ENCODE peak calls at places on chromosomes 6 and 20, in ten cellular contexts. V is GM06990; D is CD8-positive, alpha-beta T cell; S is PC-3; W is keratinocyte; F is CD4-positive, alpha-beta T cell; L is lower lobe of right lung; R is progenitor cell of endocrine pancreas; T is astrocyte; I is hepatocyte. Z is an unnamed sample.

GRCh38 chr6:43858161-43859153 is 88.4 kb downstream of the VEGFA start:
- DNase-seq in R (no peak), V (no peak), F (no peak), S (no peak), D (no peak), L (no peak), T (no peak), W (no peak), I (no peak), Z (no peak)

GRCh38 chr6:159487636-159488035 is 205.4 kb downstream of the SOD2 start:
- DNase-seq in T (peak), I (no peak), L (no peak), D (no peak), S (no peak), R (no peak), W (no peak), F (no peak), V (no peak), Z (no peak)

GRCh38 chr6:112245511-112246203 is 8.7 kb downstream of the LAMA4 start:
- DNase-seq in I (no peak), F (no peak), D (no peak), T (peak), R (no peak), W (no peak), L (no peak), S (no peak), V (no peak), Z (no peak)

GRCh38 chr6:105459049-105459448 is 56.2 kb upstream of the PREP start:
- DNase-seq in R (no peak), W (peak), D (peak), L (no peak), S (peak), F (no peak), V (peak), I (no peak), T (peak), Z (no peak)

GRCh38 chr6:43823879-43824740 is 54.1 kb downstream of the VEGFA start:
- DNase-seq in V (no peak), I (peak), L (peak), D (no peak), T (no peak), W (no peak), R (no peak), S (no peak), F (no peak), Z (no peak)

GRCh38 chr6:27668442-27669275 is 195.8 kb upstream of the ZNF184 start:
- DNase-seq in V (peak), F (no peak), L (no peak), T (peak), I (peak), R (no peak), S (peak), D (no peak), W (peak), Z (no peak)

GRCh38 chr20:51339721-51340450 is 202.6 kb downstream of the NFATC2 start:
- DNase-seq in L (no peak), R (no peak), W (no peak), V (no peak), S (no peak), I (no peak), F (no peak), D (no peak), T (peak), Z (no peak)

GRCh38 chr20:37202267-37202943 is 23.1 kb upstream of the MROH8 start:
- DNase-seq in F (peak), I (peak), T (peak), S (peak), W (peak), R (no peak), D (no peak), L (no peak), V (no peak), Z (no peak)

GRCh38 chr20:53080969-53081871 is 109.1 kb downstream of the TSHZ2 start:
- DNase-seq in R (no peak), F (no peak), I (peak), V (no peak), L (peak), S (peak), T (peak), D (no peak), W (peak), Z (no peak)

GRCh38 chr6:16544006-16544405 is 217.3 kb downstream of the ATXN1 start:
- DNase-seq in F (no peak), I (no peak), W (no peak), R (no peak), S (no peak), T (peak), V (no peak), D (no peak), L (no peak), Z (no peak)

GRCh38 chr20:57939499-57939898 is 229.7 kb upstream of the PMEPA1 start:
- DNase-seq in T (no peak), I (no peak), W (no peak), L (no peak), S (peak), F (no peak), D (no peak), R (no peak), V (no peak), Z (no peak)

GRCh38 chr20:39069976-39070375 is 107.8 kb downstream of the DHX35 start:
- DNase-seq in R (no peak), I (no peak), L (no peak), F (no peak), V (no peak), S (no peak), W (peak), D (no peak), T (no peak), Z (no peak)

GRCh38 chr20:33770005-33770404 is 38.2 kb downstream of the ZNF341 start:
- DNase-seq in L (no peak), R (no peak), T (no peak), F (no peak), I (no peak), W (no peak), D (no peak), V (no peak), S (no peak), Z (no peak)

GRCh38 chr20:11790047-11790446 is 127.6 kb upstream of the BTBD3 start:
- DNase-seq in S (peak), I (no peak), T (no peak), R (no peak), W (no peak), D (no peak), L (no peak), F (no peak), V (no peak), Z (no peak)

GRCh38 chr20:38343107-38343797 is 3.0 kb upstream of the LBP start:
- DNase-seq in R (no peak), T (no peak), V (no peak), I (peak), S (no peak), F (no peak), D (no peak), W (no peak), L (no peak), Z (no peak)

GRCh38 chr6:167402195-167402686 is 77.4 kb downstream of the TTLL2 start:
- DNase-seq in V (no peak), D (no peak), L (no peak), F (no peak), S (no peak), T (no peak), I (no peak), W (no peak), R (no peak), Z (no peak)

GRCh38 chr6:71079707-71080106 is 122.8 kb upstream of the B3GAT2 start:
- DNase-seq in F (no peak), I (no peak), V (no peak), D (no peak), S (no peak), R (no peak), W (no peak), T (peak), L (no peak), Z (no peak)

GRCh38 chr6:6704423-6705060 is 116.0 kb downstream of the LY86 start:
- DNase-seq in R (no peak), V (no peak), W (no peak), F (no peak), T (no peak), L (no peak), I (no peak), S (no peak), D (no peak), Z (no peak)

GRCh38 chr6:20574355-20574754 is 40.1 kb downstream of the CDKAL1 start:
- DNase-seq in L (no peak), T (no peak), V (no peak), D (no peak), R (no peak), I (no peak), W (no peak), S (no peak), F (no peak), Z (no peak)

GRCh38 chr20:20711413-20711812 is 1.0 kb downstream of the RALGAPA2 start:
- DNase-seq in S (no peak), I (peak), F (no peak), T (no peak), V (no peak), L (no peak), R (no peak), W (no peak), D (peak), Z (peak)

GRCh38 chr6:111890981-111891380 is 17.7 kb upstream of the FYN start:
- DNase-seq in L (no peak), V (no peak), F (no peak), W (no peak), S (no peak), I (no peak), T (no peak), D (no peak), R (no peak), Z (no peak)

GRCh38 chr20:48521121-48521520 is 306.7 kb downstream of the PREX1 start:
- DNase-seq in S (no peak), L (no peak), F (no peak), I (no peak), D (no peak), R (no peak), W (no peak), V (no peak), T (no peak), Z (no peak)

GRCh38 chr20:6007094-6007528 is 46.7 kb downstream of the LRRN4 start:
- DNase-seq in S (peak), W (no peak), D (no peak), V (no peak), F (no peak), R (no peak), I (no peak), T (no peak), L (no peak), Z (no peak)

GRCh38 chr20:49186535-49187329 is 1.4 kb downstream of the STAU1 start:
- DNase-seq in L (peak), T (peak), F (peak), W (no peak), S (peak), D (peak), I (peak), V (no peak), R (no peak), Z (peak)

GRCh38 chr6:41702089-41702745 is 33.2 kb downstream of the TFEB start:
- DNase-seq in D (no peak), V (no peak), I (no peak), S (no peak), L (no peak), W (no peak), T (no peak), R (no peak), F (no peak), Z (no peak)

GRCh38 chr6:39411465-39411864 is 89.0 kb upstream of the KCNK16 start:
- DNase-seq in S (peak), F (no peak), T (peak), V (no peak), R (no peak), I (no peak), D (no peak), W (no peak), L (no peak), Z (no peak)

GRCh38 chr6:34237722-34238506 is 1.2 kb downstream of the HMGA1 start:
- DNase-seq in T (no peak), L (peak), R (peak), D (peak), W (no peak), I (peak), S (peak), F (peak), V (peak), Z (peak)

GRCh38 chr6:38212579-38212978 is 393.1 kb downstream of the ZFAND3 start:
- DNase-seq in F (no peak), D (no peak), I (no peak), S (no peak), T (peak), W (no peak), V (no peak), R (peak), L (no peak), Z (no peak)

GRCh38 chr20:47464380-47465101 is 37.1 kb upstream of the NCOA3 start:
- DNase-seq in L (no peak), T (peak), I (peak), V (no peak), F (no peak), S (peak), W (peak), R (no peak), D (no peak), Z (no peak)

GRCh38 chr6:156976144-156977088 is 199.2 kb downstream of the ARID1B start:
- DNase-seq in R (no peak), I (no peak), L (no peak), T (peak), W (no peak), V (no peak), F (no peak), D (no peak), S (no peak), Z (no peak)

GRCh38 chr6:100905067-100905466 is 23.9 kb upstream of the ASCC3 start:
- DNase-seq in D (no peak), T (no peak), F (no peak), L (no peak), W (no peak), I (no peak), R (no peak), V (no peak), S (no peak), Z (no peak)

GRCh38 chr6:31619805-31620585 is 520 bp upstream of the PRRC2A start:
- DNase-seq in W (peak), V (peak), D (peak), T (peak), L (peak), I (peak), S (peak), F (peak), R (peak), Z (peak)

GRCh38 chr20:62832951-62833391 is 16.1 kb downstream of the COL9A3 start:
- DNase-seq in W (no peak), I (no peak), S (no peak), T (no peak), R (no peak), L (no peak), V (peak), D (no peak), F (no peak), Z (no peak)

GRCh38 chr6:91149914-91150674 is 563.2 kb upstream of the MAP3K7 start:
- DNase-seq in L (no peak), S (no peak), W (no peak), D (no peak), T (peak), V (no peak), F (no peak), I (no peak), R (no peak), Z (no peak)

DNA sequence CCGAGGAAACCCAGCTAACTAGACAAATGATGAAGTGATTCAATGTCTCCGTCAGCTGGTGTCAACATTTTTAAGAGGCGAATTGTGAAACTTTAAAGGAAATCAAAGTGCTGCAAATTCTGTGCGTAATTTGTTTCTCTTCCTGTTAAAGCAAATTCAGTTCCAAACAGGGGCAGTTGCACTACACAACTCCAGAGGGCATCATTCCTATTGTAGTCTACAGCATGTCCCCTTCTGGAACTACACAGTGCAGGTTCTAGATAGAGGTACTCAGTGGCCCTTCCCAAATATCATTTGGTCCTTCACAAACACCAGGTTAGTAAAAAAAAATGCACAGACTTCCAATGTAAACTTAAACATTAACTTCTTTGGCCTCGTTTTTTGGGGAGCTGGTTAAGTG is 38.3 kb upstream of the SMLR1 start:
- DNase-seq in R (no peak), W (no peak), I (no peak), V (no peak), T (no peak), F (no peak), S (no peak), L (no peak), D (no peak), Z (no peak)
- TF ChIP-seq CTCF in R (peak), W (no peak), I (no peak), V (peak), T (no peak), F (no peak), S (no peak), L (no peak), D (no peak), Z (no peak)

GRCh38 chr6:3337521-3338350 is 79.0 kb downstream of the PSMG4 start:
- DNase-seq in D (no peak), W (no peak), R (no peak), I (peak), S (peak), F (no peak), L (no peak), T (peak), V (no peak), Z (no peak)
- TF ChIP-seq CTCF in D (no peak), W (no peak), R (no peak), I (no peak), S (peak), F (no peak), L (peak), T (no peak), V (no peak), Z (no peak)

GRCh38 chr6:23414204-23414501 is 711.9 kb upstream of the NRSN1 start:
- DNase-seq in V (peak), L (no peak), D (no peak), R (no peak), I (peak), S (peak), W (no peak), T (peak), F (no peak), Z (no peak)
- TF ChIP-seq CTCF in V (peak), L (no peak), D (no peak), R (peak), I (peak), S (peak), W (peak), T (peak), F (no peak), Z (no peak)

DNA sequence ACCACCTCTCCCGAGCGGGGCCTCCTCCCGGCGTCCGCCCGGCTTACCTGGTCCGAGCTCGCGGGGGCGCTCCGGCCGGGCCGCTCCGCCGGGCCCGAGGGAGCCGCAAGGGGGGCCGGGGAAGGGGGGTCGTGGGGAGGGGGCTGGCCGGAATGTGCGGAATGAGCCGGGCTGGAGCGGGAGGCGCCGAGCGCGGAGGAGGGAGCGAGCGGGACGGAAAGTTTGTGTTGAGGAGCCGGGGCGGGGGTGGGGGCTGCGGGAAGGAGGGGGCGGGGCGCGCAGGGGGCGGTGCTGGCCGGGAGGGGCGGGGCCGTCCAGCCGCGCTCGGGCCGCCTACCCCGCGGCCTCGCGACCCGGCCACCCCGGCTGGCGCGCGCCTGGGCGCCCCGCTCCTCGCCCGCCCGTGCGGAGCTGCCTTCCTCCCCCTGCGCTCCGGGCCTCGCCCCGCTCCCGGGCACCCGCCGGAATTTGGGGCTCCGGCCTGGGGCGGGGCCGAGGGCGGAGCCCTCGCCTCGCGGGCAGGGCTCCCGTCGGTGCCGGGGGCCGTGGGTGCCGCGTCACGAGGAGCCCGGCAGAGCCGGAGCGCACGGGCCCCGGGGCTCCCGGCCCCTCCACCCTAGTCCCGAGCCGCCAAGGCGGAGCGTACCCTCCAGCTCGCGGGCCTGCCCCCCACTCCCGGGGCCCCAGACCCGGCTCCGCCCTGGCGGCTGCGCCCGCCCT is at the start of gene TEAD3:
- DNase-seq in R (peak), D (peak), S (peak), I (peak), T (peak), L (peak), F (peak), W (no peak), V (peak), Z (peak)
- TF ChIP-seq CTCF in R (peak), D (no peak), S (peak), I (peak), T (no peak), L (peak), F (no peak), W (no peak), V (no peak), Z (no peak)

GRCh38 chr6:2989332-2990178 is 10.1 kb upstream of the NQO2 start:
- DNase-seq in F (peak), I (peak), V (peak), L (peak), R (peak), S (peak), D (peak), W (no peak), T (peak), Z (peak)

GRCh38 chr6:2990179-2990931 is 9.3 kb upstream of the NQO2 start:
- DNase-seq in D (peak), W (no peak), L (peak), F (no peak), R (no peak), I (peak), T (peak), V (no peak), S (peak), Z (no peak)

GRCh38 chr6:2988426-2989331 is 11.0 kb upstream of the NQO2 start:
- DNase-seq in W (no peak), F (peak), R (peak), I (peak), L (peak), V (peak), S (peak), T (peak), D (peak), Z (peak)

GRCh38 chr6:2986722-2987196 is 12.9 kb upstream of the NQO2 start:
- DNase-seq in I (no peak), T (peak), R (no peak), L (no peak), D (no peak), F (no peak), S (peak), V (no peak), W (no peak), Z (no peak)

GRCh38 chr6:2988076-2988425 is 11.6 kb upstream of the NQO2 start:
- DNase-seq in T (no peak), V (no peak), S (no peak), L (no peak), I (no peak), F (no peak), D (no peak), R (no peak), W (no peak), Z (no peak)
- TF ChIP-seq CTCF in T (no peak), V (no peak), S (no peak), L (no peak), I (peak), F (no peak), D (no peak), R (no peak), W (no peak), Z (no peak)

DNA sequence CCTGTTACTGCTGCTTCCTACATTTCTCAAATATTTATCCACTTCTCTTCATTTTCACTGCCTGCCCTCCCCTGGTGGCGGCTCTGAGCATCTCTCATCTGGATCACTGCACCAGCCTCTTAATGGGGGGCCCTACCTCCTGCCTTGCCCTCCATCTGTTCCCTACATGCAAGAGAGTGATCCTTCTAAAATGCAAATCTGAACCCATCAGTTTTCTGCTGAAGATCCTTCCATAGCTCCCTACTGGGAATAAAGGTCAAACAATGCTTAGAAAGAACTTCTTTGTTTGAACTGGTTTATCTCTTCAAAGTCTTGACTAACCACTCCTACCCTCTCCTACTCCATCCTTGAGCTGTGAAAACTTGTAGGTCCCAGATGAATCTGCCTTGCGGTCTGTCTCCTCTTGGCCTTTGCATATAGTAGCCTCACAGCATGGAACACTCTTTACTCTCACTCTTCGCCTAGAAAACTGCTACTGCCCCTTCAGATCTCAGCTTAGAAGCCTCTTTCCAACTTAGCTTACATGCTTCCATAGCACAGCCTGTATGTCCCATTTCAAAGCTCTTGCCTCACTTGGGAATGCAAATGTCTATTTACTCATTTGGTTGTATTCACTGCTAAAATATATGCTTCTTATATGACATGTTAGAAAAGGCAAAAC is 119.3 kb downstream of the QRSL1 start:
- DNase-seq in W (no peak), V (no peak), L (no peak), T (no peak), R (no peak), I (no peak), F (no peak), D (no peak), S (no peak), Z (no peak)
- TF ChIP-seq CTCF in W (peak), V (peak), L (no peak), T (no peak), R (peak), I (peak), F (no peak), D (no peak), S (peak), Z (no peak)

GRCh38 chr6:29792123-29793035 is 35.2 kb upstream of the HLA-G start:
- DNase-seq in W (peak), I (peak), F (peak), L (peak), S (peak), V (peak), D (peak), T (no peak), R (no peak), Z (peak)
- TF ChIP-seq CTCF in W (peak), I (peak), F (no peak), L (peak), S (peak), V (peak), D (no peak), T (no peak), R (peak), Z (peak)

GRCh38 chr6:149860834-149861602 is 3.1 kb downstream of the LRP11 start:
- DNase-seq in L (no peak), T (peak), F (no peak), W (no peak), S (no peak), R (no peak), D (no peak), I (no peak), V (no peak), Z (no peak)
- TF ChIP-seq CTCF in L (no peak), T (no peak), F (no peak), W (no peak), S (peak), R (no peak), D (no peak), I (peak), V (no peak), Z (no peak)

Z was measured in natural killer cell.